ENCODE peak calls at places on chromosome 9, in eight cellular contexts. One of them, this sample, is unnamed.

GRCh38 chr9:115300896-115301295 is 182.9 kb upstream of the TNC start:
- DNase-seq in T-cell: no peak
- DNase-seq in kidney tubule cell: no peak
- DNase-seq in RWPE1: no peak
- DNase-seq in AG04450: no peak
- DNase-seq in SHP77 treated with DMSO at 0.1 percent for 48 hours: no peak
- DNase-seq in dorsolateral prefrontal cortex: no peak
- DNase-seq in mucosa of descending colon: no peak
- DNase-seq in this sample: no peak

GRCh38 chr9:120941046-120941770 is 14.6 kb upstream of the TRAF1 start:
- DNase-seq in mucosa of descending colon: no peak
- DNase-seq in T-cell: no peak
- DNase-seq in kidney tubule cell: peak
- DNase-seq in AG04450: no peak
- DNase-seq in SHP77 treated with DMSO at 0.1 percent for 48 hours: no peak
- DNase-seq in dorsolateral prefrontal cortex: no peak
- DNase-seq in RWPE1: peak
- DNase-seq in this sample: no peak

GRCh38 chr9:2489838-2490314 is 131.7 kb upstream of the VLDLR start:
- DNase-seq in kidney tubule cell: no peak
- DNase-seq in SHP77 treated with DMSO at 0.1 percent for 48 hours: no peak
- DNase-seq in mucosa of descending colon: no peak
- DNase-seq in dorsolateral prefrontal cortex: no peak
- DNase-seq in RWPE1: no peak
- DNase-seq in AG04450: peak
- DNase-seq in T-cell: no peak
- DNase-seq in this sample: no peak

GRCh38 chr9:92728831-92729734 is 35.5 kb downstream of the BICD2 start:
- DNase-seq in dorsolateral prefrontal cortex: peak
- DNase-seq in AG04450: no peak
- DNase-seq in kidney tubule cell: no peak
- DNase-seq in T-cell: no peak
- DNase-seq in SHP77 treated with DMSO at 0.1 percent for 48 hours: peak
- DNase-seq in RWPE1: no peak
- DNase-seq in mucosa of descending colon: peak
- DNase-seq in this sample: no peak

GRCh38 chr9:68983008-68983411 is 30.9 kb downstream of the PRKACG start:
- DNase-seq in kidney tubule cell: no peak
- DNase-seq in SHP77 treated with DMSO at 0.1 percent for 48 hours: no peak
- DNase-seq in RWPE1: no peak
- DNase-seq in AG04450: no peak
- DNase-seq in T-cell: no peak
- DNase-seq in dorsolateral prefrontal cortex: no peak
- DNase-seq in mucosa of descending colon: no peak
- DNase-seq in this sample: no peak

GRCh38 chr9:135526089-135526729 is 5.0 kb downstream of the LCN1 start:
- DNase-seq in SHP77 treated with DMSO at 0.1 percent for 48 hours: no peak
- DNase-seq in RWPE1: no peak
- DNase-seq in dorsolateral prefrontal cortex: no peak
- DNase-seq in kidney tubule cell: no peak
- DNase-seq in AG04450: no peak
- DNase-seq in T-cell: no peak
- DNase-seq in mucosa of descending colon: no peak
- DNase-seq in this sample: no peak

GRCh38 chr9:130073373-130073772 is 19.7 kb downstream of the GPR107 start:
- DNase-seq in dorsolateral prefrontal cortex: no peak
- DNase-seq in AG04450: no peak
- DNase-seq in mucosa of descending colon: no peak
- DNase-seq in kidney tubule cell: peak
- DNase-seq in SHP77 treated with DMSO at 0.1 percent for 48 hours: no peak
- DNase-seq in RWPE1: no peak
- DNase-seq in T-cell: no peak
- DNase-seq in this sample: no peak

GRCh38 chr9:136339173-136339957 is 12.0 kb downstream of the GPSM1 start:
- DNase-seq in SHP77 treated with DMSO at 0.1 percent for 48 hours: no peak
- DNase-seq in mucosa of descending colon: peak
- DNase-seq in kidney tubule cell: peak
- DNase-seq in dorsolateral prefrontal cortex: no peak
- DNase-seq in RWPE1: peak
- DNase-seq in T-cell: no peak
- DNase-seq in AG04450: no peak
- DNase-seq in this sample: no peak

GRCh38 chr9:109781086-109781485 is 1.1 kb downstream of the PALM2AKAP2 start:
- DNase-seq in RWPE1: no peak
- DNase-seq in kidney tubule cell: no peak
- DNase-seq in SHP77 treated with DMSO at 0.1 percent for 48 hours: no peak
- DNase-seq in dorsolateral prefrontal cortex: no peak
- DNase-seq in AG04450: no peak
- DNase-seq in T-cell: no peak
- DNase-seq in mucosa of descending colon: no peak
- DNase-seq in this sample: no peak

GRCh38 chr9:95497772-95498171 is 19.0 kb downstream of the PTCH1 start:
- DNase-seq in RWPE1: no peak
- DNase-seq in dorsolateral prefrontal cortex: no peak
- DNase-seq in AG04450: peak
- DNase-seq in T-cell: no peak
- DNase-seq in mucosa of descending colon: peak
- DNase-seq in SHP77 treated with DMSO at 0.1 percent for 48 hours: no peak
- DNase-seq in kidney tubule cell: no peak
- DNase-seq in this sample: no peak

This sample was measured in NCI-H2107.